ENCODE peak calls at places on chromosome 1, in four cellular contexts. One of them, this sample, is unnamed.

GRCh38 chr1:15833069-15833679 is 14.3 kb upstream of the SPEN start:
- DNase-seq in GM23338: peak; percentile 35
- DNase-seq in GM12878: no peak
- DNase-seq in K562: peak; percentile 30
- DNase-seq in this sample: no peak

GRCh38 chr1:234605983-234606730 is 3.8 kb downstream of the IRF2BP2 start:
- DNase-seq in GM23338: no peak
- DNase-seq in GM12878: no peak
- DNase-seq in K562: no peak
- DNase-seq in this sample: peak; percentile 74

GRCh38 chr1:37479255-37480124 is 5.1 kb downstream of the ZC3H12A start:
- DNase-seq in GM23338: no peak
- DNase-seq in GM12878: peak; percentile 65
- DNase-seq in K562: peak; percentile 97
- DNase-seq in this sample: peak; percentile 89

GRCh38 chr1:48462716-48463285 is 9.2 kb downstream of the SPATA6 start:
- DNase-seq in GM23338: peak; percentile 37
- DNase-seq in GM12878: no peak
- DNase-seq in K562: no peak
- DNase-seq in this sample: no peak

GRCh38 chr1:243268284-243268653 is 12.4 kb downstream of the SDCCAG8 start:
- DNase-seq in GM23338: no peak
- DNase-seq in GM12878: no peak
- DNase-seq in K562: no peak
- DNase-seq in this sample: no peak

GRCh38 chr1:235622933-235623790 is 26.4 kb downstream of the GNG4 start:
- DNase-seq in GM23338: peak; percentile 48
- DNase-seq in GM12878: no peak
- DNase-seq in K562: no peak
- DNase-seq in this sample: peak; percentile 57

GRCh38 chr1:38153426-38154088 is 107.0 kb upstream of the POU3F1 start:
- DNase-seq in GM23338: peak; percentile 53
- DNase-seq in GM12878: no peak
- DNase-seq in K562: no peak
- DNase-seq in this sample: no peak

GRCh38 chr1:206455681-206456344 is 14.5 kb upstream of the IKBKE start:
- DNase-seq in GM23338: no peak
- DNase-seq in GM12878: no peak
- DNase-seq in K562: peak; percentile 94
- DNase-seq in this sample: no peak

GRCh38 chr1:31639543-31639942 is 5.1 kb downstream of the PEF1 start:
- DNase-seq in GM23338: no peak
- DNase-seq in GM12878: no peak
- DNase-seq in K562: no peak
- DNase-seq in this sample: no peak

GRCh38 chr1:199931666-199932377 is 95.7 kb upstream of the NR5A2 start:
- DNase-seq in GM23338: peak; percentile 21
- DNase-seq in GM12878: no peak
- DNase-seq in K562: peak; percentile 60
- DNase-seq in this sample: peak; percentile 30

GRCh38 chr1:21638531-21639341 is 30.4 kb downstream of the RAP1GAP start:
- DNase-seq in GM23338: no peak
- DNase-seq in GM12878: no peak
- DNase-seq in K562: peak; percentile 86
- DNase-seq in this sample: peak; percentile 62

GRCh38 chr1:229753764-229754553 is 127.9 kb downstream of the URB2 start:
- DNase-seq in GM23338: no peak
- DNase-seq in GM12878: no peak
- DNase-seq in K562: peak; percentile 95
- DNase-seq in this sample: no peak

GRCh38 chr1:53469373-53469772 is 10.2 kb downstream of the DMRTB1 start:
- DNase-seq in GM23338: peak; percentile 32
- DNase-seq in GM12878: no peak
- DNase-seq in K562: no peak
- DNase-seq in this sample: no peak

GRCh38 chr1:46128336-46128735 is 4.1 kb downstream of the PIK3R3 start:
- DNase-seq in GM23338: no peak
- DNase-seq in GM12878: no peak
- DNase-seq in K562: no peak
- DNase-seq in this sample: no peak

GRCh38 chr1:75035536-75035935 is 98.7 kb upstream of the LHX8 start:
- DNase-seq in GM23338: no peak
- DNase-seq in GM12878: no peak
- DNase-seq in K562: no peak
- DNase-seq in this sample: no peak

GRCh38 chr1:199082778-199083389 is 444.0 kb downstream of the PTPRC start:
- DNase-seq in GM23338: no peak
- DNase-seq in GM12878: no peak
- DNase-seq in K562: no peak
- DNase-seq in this sample: no peak

GRCh38 chr1:218810336-218810735 is 363.3 kb upstream of the LYPLAL1 start:
- DNase-seq in GM23338: no peak
- DNase-seq in GM12878: no peak
- DNase-seq in K562: no peak
- DNase-seq in this sample: no peak

GRCh38 chr1:9705337-9706098 is 54.0 kb downstream of the PIK3CD start:
- DNase-seq in GM23338: no peak
- DNase-seq in GM12878: no peak
- DNase-seq in K562: no peak
- DNase-seq in this sample: no peak

GRCh38 chr1:34668063-34668462 is 86.8 kb upstream of the GJB5 start:
- DNase-seq in GM23338: no peak
- DNase-seq in GM12878: no peak
- DNase-seq in K562: no peak
- DNase-seq in this sample: no peak

GRCh38 chr1:234778215-234779159 is 168.5 kb upstream of the IRF2BP2 start:
- DNase-seq in GM23338: peak; percentile 50
- DNase-seq in GM12878: no peak
- DNase-seq in K562: peak; percentile 46
- DNase-seq in this sample: no peak

GRCh38 chr1:204190212-204191211 is 5.8 kb downstream of the KISS1 start:
- DNase-seq in GM23338: peak; percentile 73
- DNase-seq in GM12878: no peak
- DNase-seq in K562: no peak
- DNase-seq in this sample: peak; percentile 60

GRCh38 chr1:31431351-31431750 is 18.3 kb downstream of the SERINC2 start:
- DNase-seq in GM23338: no peak
- DNase-seq in GM12878: no peak
- DNase-seq in K562: no peak
- DNase-seq in this sample: no peak

GRCh38 chr1:60958001-60958400 is 124.4 kb upstream of the NFIA start:
- DNase-seq in GM23338: no peak
- DNase-seq in GM12878: no peak
- DNase-seq in K562: peak; percentile 82
- DNase-seq in this sample: no peak

GRCh38 chr1:38039386-38039933 is 7.1 kb downstream of the POU3F1 start:
- DNase-seq in GM23338: no peak
- DNase-seq in GM12878: no peak
- DNase-seq in K562: no peak
- DNase-seq in this sample: no peak

GRCh38 chr1:113981962-113982931 is 3.0 kb downstream of the OLFML3 start:
- DNase-seq in GM23338: no peak
- DNase-seq in GM12878: no peak
- DNase-seq in K562: no peak
- DNase-seq in this sample: peak; percentile 71

GRCh38 chr1:71343686-71344416 is 263.0 kb upstream of the ZRANB2 start:
- DNase-seq in GM23338: peak; percentile 43
- DNase-seq in GM12878: no peak
- DNase-seq in K562: no peak
- DNase-seq in this sample: no peak

GRCh38 chr1:194568610-194569009 is 1382.2 kb upstream of the B3GALT2 start:
- DNase-seq in GM23338: peak; percentile 28
- DNase-seq in GM12878: no peak
- DNase-seq in K562: no peak
- DNase-seq in this sample: no peak

GRCh38 chr1:2501820-2502119 is 24.6 kb downstream of the PANK4 start:
- DNase-seq in GM23338: no peak
- DNase-seq in GM12878: no peak
- DNase-seq in K562: no peak
- DNase-seq in this sample: no peak

GRCh38 chr1:98316286-98316685 is 345.2 kb upstream of the SNX7 start:
- DNase-seq in GM23338: no peak
- DNase-seq in GM12878: no peak
- DNase-seq in K562: no peak
- DNase-seq in this sample: no peak

GRCh38 chr1:86641318-86641717 is 63.1 kb upstream of the SH3GLB1 start:
- DNase-seq in GM23338: no peak
- DNase-seq in GM12878: no peak
- DNase-seq in K562: no peak
- DNase-seq in this sample: no peak

GRCh38 chr1:197234581-197234980 is 33.5 kb upstream of the CRB1 start:
- DNase-seq in GM23338: no peak
- DNase-seq in GM12878: no peak
- DNase-seq in K562: no peak
- DNase-seq in this sample: no peak

GRCh38 chr1:47894718-47895393 is 102.3 kb downstream of the TRABD2B start:
- DNase-seq in GM23338: peak; percentile 55
- DNase-seq in GM12878: no peak
- DNase-seq in K562: no peak
- DNase-seq in this sample: no peak

GRCh38 chr1:10745886-10746455 is 50.5 kb downstream of the CASZ1 start:
- DNase-seq in GM23338: no peak
- DNase-seq in GM12878: no peak
- DNase-seq in K562: no peak
- DNase-seq in this sample: no peak

GRCh38 chr1:30750751-30751291 is 6.8 kb downstream of the LAPTM5 start:
- DNase-seq in GM23338: no peak
- DNase-seq in GM12878: no peak
- DNase-seq in K562: no peak
- DNase-seq in this sample: no peak

GRCh38 chr1:3827813-3828307 is 29.2 kb downstream of the CEP104 start:
- DNase-seq in GM23338: peak; percentile 70
- DNase-seq in GM12878: no peak
- DNase-seq in K562: no peak
- DNase-seq in this sample: no peak

GRCh38 chr1:215416497-215416896 is 150.6 kb upstream of the KCTD3 start:
- DNase-seq in GM23338: peak; percentile 25
- DNase-seq in GM12878: no peak
- DNase-seq in K562: no peak
- DNase-seq in this sample: no peak

GRCh38 chr1:79781261-79781660 is 774.7 kb upstream of the ADGRL4 start:
- DNase-seq in GM23338: no peak
- DNase-seq in GM12878: no peak
- DNase-seq in K562: no peak
- DNase-seq in this sample: no peak

GRCh38 chr1:58783090-58783992 is 506 bp downstream of the JUN start:
- DNase-seq in GM23338: peak; percentile 54
- DNase-seq in GM12878: no peak
- DNase-seq in K562: peak; percentile 22
- DNase-seq in this sample: no peak
- TF ChIP-seq REST in GM23338: no peak
- TF ChIP-seq REST in GM12878: no peak
- TF ChIP-seq REST in K562: peak; percentile 25
- TF ChIP-seq REST in this sample: no peak

DNA sequence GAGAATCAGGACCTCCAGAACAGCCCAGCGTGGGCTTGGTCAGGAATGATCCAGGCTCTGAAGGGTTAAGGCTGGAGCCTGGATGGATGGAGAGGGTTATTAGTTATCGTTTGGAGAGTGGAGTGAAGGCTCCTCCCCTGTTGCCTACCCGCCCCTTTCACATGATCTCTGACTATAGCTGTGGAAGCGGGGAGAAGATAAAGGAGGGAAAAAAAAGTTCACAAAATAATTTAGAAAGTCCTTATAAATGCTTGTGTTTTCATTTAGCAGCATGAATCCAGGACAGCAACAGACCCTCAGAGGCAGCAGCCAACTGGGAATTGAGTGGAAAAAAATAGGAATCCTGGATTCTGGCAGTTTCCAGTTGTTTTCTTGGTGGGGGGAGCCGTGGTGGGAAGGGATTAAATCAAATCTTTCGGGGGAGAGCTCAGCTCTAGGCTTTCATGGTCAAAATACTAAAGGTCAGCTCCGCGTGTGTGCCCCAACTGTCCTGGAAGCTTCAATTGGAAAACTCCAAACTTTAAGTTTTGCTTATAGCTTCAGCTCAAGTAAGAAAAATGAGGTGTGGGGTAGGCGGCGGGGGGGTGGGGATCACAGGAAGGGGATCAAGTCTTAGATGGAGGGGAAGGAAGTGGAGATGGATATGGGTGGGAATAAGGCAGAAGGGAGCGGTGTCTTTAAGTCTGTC is 574 bp upstream of the DDR2 start:
- DNase-seq in GM23338: no peak
- DNase-seq in GM12878: no peak
- DNase-seq in K562: peak; percentile 40
- DNase-seq in this sample: no peak
- TF ChIP-seq CREB1 in GM23338: no peak
- TF ChIP-seq CREB1 in GM12878: no peak
- TF ChIP-seq CREB1 in K562: no peak
- TF ChIP-seq CREB1 in this sample: no peak

GRCh38 chr1:85280636-85281035 is 4.2 kb upstream of the BCL10 start:
- DNase-seq in GM23338: no peak
- DNase-seq in GM12878: no peak
- DNase-seq in K562: no peak
- DNase-seq in this sample: no peak

GRCh38 chr1:85277802-85278201 is 1.4 kb upstream of the BCL10 start:
- DNase-seq in GM23338: no peak
- DNase-seq in GM12878: no peak
- DNase-seq in K562: no peak
- DNase-seq in this sample: no peak

GRCh38 chr1:85278853-85279314 is 2.5 kb upstream of the BCL10 start:
- DNase-seq in GM23338: no peak
- DNase-seq in GM12878: no peak
- DNase-seq in K562: peak; percentile 79
- DNase-seq in this sample: no peak

GRCh38 chr1:85277027-85277625 is 694 bp upstream of the BCL10 start:
- DNase-seq in GM23338: no peak
- DNase-seq in GM12878: no peak
- DNase-seq in K562: no peak
- DNase-seq in this sample: no peak

GRCh38 chr1:85279463-85280080 is 3.1 kb upstream of the BCL10 start:
- DNase-seq in GM23338: peak; percentile 28
- DNase-seq in GM12878: no peak
- DNase-seq in K562: no peak
- DNase-seq in this sample: no peak
- TF ChIP-seq REST in GM23338: no peak
- TF ChIP-seq REST in GM12878: no peak
- TF ChIP-seq REST in K562: no peak
- TF ChIP-seq REST in this sample: no peak

DNA sequence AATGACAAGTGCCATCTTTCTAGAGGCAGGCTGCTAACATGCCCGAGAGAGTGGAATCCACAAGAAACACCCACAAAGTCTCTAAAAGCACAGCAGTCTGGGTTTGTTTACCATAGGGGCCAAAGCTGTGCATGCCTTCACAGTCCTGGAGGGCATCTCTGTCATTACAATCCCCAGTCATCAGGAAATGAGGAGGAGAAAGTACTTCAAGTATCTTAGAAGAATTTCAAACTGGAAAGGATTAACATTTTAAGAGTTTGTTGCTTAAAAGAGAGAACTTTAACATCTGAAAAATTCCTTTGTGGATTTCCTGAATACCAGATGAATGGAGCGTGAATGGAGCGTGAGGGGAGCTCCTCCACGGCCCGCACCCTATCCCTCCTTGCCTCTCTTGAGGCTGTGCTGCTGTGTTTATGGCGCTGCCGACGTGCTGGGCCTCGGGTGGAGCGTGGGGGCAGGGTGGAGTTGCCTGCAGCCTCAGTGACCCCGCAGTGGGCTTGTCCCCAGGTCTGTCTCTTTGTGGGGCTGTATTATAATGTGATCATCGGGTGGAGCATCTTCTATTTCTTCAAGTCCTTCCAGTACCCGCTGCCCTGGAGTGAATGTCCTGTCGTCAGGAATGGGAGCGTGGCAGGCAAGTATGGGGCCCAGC is 23.3 kb downstream of the SLC6A17 start:
- DNase-seq in GM23338: peak; percentile 45
- DNase-seq in GM12878: no peak
- DNase-seq in K562: no peak
- DNase-seq in this sample: no peak
- TF ChIP-seq CREB1 in GM23338: no peak
- TF ChIP-seq CREB1 in GM12878: no peak
- TF ChIP-seq CREB1 in K562: no peak
- TF ChIP-seq CREB1 in this sample: no peak